ENCODE peak calls at places on chromosomes 4 and X, in four cellular contexts. Y is HepG2, K is H1, M is GM12878. H is an unnamed sample.

GRCh38 chr4:37540486-37540885 is 145.7 kb downstream of the RELL1 start:
- DNase-seq in Y (no peak), K (no peak), M (no peak), H (peak)

GRCh38 chr4:2797188-2797544 is 4.3 kb downstream of the SH3BP2 start:
- DNase-seq in Y (no peak), K (no peak), M (no peak), H (no peak)

GRCh38 chr4:149161247-149161646 is 654.4 kb downstream of the IQCM start:
- DNase-seq in Y (no peak), K (no peak), M (no peak), H (no peak)

GRCh38 chr4:35503435-35503834 is 740.9 kb downstream of the ARAP2 start:
- DNase-seq in Y (no peak), K (no peak), M (no peak), H (no peak)

GRCh38 chr4:53555111-53555510 is 36.2 kb downstream of the LNX1 start:
- DNase-seq in Y (no peak), K (no peak), M (no peak), H (no peak)

GRCh38 chr4:102139932-102140331 is 205.3 kb downstream of the SLC39A8 start:
- DNase-seq in Y (no peak), K (no peak), M (no peak), H (no peak)

GRCh38 chrX:41605144-41605543 is 83.6 kb upstream of the GPR34 start:
- DNase-seq in Y (no peak), K (no peak), M (no peak), H (no peak)

GRCh38 chr4:86223472-86223871 is 136.4 kb downstream of the MAPK10 start:
- DNase-seq in Y (peak), K (peak), M (no peak), H (peak)

GRCh38 chr4:177961709-177962380 is 519.6 kb upstream of the AGA start:
- DNase-seq in Y (no peak), K (no peak), M (no peak), H (no peak)

GRCh38 chr4:69617083-69617694 is 22.3 kb downstream of the UGT2A2 start:
- DNase-seq in Y (peak), K (no peak), M (no peak), H (peak)

GRCh38 chr4:97548186-97548585 is 595.1 kb downstream of the STPG2 start:
- DNase-seq in Y (no peak), K (no peak), M (no peak), H (no peak)

GRCh38 chr4:129218355-129218754 is 122.4 kb downstream of the C4orf33 start:
- DNase-seq in Y (no peak), K (no peak), M (no peak), H (no peak)

GRCh38 chrX:10160221-10160620 is 3.4 kb downstream of the CLCN4 start:
- DNase-seq in Y (no peak), K (no peak), M (no peak), H (no peak)

GRCh38 chrX:10159069-10159468 is 2.3 kb downstream of the CLCN4 start:
- DNase-seq in Y (no peak), K (no peak), M (no peak), H (no peak)

GRCh38 chrX:10157032-10157341 is 212 bp downstream of the CLCN4 start:
- DNase-seq in Y (no peak), K (no peak), M (no peak), H (no peak)

GRCh38 chrX:10157545-10157944 is 770 bp downstream of the CLCN4 start:
- DNase-seq in Y (no peak), K (no peak), M (no peak), H (no peak)

DNA sequence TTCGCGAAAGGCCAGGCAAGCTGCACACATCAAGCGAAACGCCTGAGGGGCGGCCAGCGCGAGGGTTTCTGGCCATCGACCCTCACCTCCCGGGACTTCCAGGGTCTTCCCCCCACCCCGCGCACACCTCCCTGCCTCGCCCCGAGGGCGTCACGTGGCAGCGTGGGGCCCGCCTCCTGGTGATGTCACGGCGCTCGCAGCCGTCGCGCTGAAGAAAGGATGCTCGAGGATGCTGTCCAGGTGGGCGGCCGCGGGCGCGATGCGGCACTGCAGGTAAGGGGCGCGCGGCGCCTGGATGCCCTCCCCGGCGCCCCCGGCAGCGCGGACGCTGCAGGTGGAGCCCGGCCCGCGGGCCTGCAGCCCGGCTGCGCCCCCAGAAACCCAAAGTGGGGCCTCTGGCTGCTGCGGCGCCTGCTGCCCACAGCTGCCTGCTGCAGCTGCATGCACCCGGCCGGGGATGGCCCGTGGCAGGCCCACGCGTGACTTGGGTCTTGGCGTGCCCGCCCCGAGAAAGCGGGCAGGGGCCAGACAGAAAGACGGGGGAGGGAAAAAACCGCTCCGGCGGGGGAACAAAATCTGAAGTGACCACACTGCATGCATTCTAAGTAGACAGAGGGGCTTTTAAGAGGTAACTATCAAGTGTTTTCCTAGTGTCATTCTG is 1.6 kb downstream of the CLCN4 start:
- DNase-seq in Y (no peak), K (no peak), M (no peak), H (no peak)
- H3K4me3 ChIP-seq in Y (no peak), K (peak), M (no peak), H (peak)

GRCh38 chrX:33211356-33212254 is at the start of gene DMD:
- DNase-seq in Y (peak), K (no peak), M (no peak), H (no peak)
- TF ChIP-seq SUZ12 in Y (no peak), K (no peak), M (no peak), H (no peak)

DNA sequence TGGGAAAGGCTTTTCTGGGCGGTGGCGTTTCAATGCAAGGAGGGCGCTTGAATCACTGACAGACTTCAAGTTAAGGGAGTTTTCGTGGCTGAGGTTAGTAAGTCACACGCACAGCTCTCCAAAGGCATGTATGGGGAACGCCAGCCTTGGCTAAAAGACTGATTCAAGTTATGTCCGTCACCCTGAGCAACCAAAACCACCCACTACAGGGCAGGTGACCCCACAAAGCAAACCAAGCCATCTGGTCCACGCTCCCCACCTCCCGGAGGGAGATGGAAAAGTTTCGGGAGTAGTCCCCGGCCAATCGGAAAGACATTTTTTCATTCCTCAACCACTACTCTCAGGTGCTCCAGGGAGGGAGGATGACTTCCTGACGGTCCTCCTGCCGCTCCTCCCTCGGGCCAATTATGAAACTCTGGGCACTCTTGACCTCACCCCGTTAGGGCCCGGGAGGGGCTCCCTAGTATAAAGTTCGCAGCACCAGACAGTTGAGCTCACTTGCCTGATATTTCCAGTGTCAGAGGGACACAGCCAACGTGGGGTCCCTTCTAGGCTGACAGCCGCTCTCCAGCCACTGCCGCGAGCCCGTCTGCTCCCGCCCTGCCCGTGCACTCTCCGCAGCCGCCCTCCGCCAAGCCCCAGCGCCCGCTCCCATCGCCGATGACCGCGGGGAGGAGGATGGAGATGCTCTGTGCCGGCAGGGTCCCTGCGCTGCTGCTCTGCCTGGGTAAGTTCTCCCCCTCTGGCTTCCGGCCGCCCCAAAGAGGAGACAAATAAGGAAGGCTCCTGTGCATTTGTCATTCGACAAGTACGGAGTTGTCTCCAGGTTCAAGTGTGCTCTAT is at the start of gene EREG:
- DNase-seq in Y (no peak), K (peak), M (no peak), H (no peak)
- H3K4me3 ChIP-seq in Y (peak), K (peak), M (no peak), H (peak)

DNA sequence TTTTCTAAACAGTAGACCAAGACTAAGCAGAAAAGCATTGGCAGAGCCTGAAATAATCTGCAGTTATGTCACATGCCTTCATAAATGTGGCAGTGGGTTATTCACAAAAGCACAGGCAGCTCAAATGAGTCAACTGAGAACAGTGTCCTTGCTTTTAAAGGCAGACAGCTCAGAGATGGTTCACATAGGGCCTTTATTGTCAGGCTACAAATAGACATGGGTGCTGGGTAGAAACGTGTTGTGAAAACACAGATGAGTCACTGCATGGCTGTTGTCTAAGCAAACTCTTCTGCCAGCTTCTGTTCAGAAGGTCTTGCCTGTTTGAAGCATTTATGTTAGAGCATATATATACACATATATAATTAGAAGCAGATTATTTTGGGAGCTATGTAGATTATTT is 118.0 kb downstream of the SLC4A4 start:
- DNase-seq in Y (peak), K (no peak), M (no peak), H (no peak)
- TF ChIP-seq SUZ12 in Y (no peak), K (no peak), M (no peak), H (no peak)

GRCh38 chrX:120000490-120001246 is 57.1 kb upstream of the NKAP start:
- DNase-seq in Y (no peak), K (no peak), M (no peak), H (no peak)
- H3K4me3 ChIP-seq in Y (no peak), K (peak), M (no peak), H (no peak)

GRCh38 chrX:12975999-12976558 is 1.2 kb downstream of the TMSB4X start:
- DNase-seq in Y (no peak), K (no peak), M (no peak), H (no peak)
- TF ChIP-seq SUZ12 in Y (no peak), K (no peak), M (no peak), H (no peak)

GRCh38 chrX:93673056-93673868 is at the start of gene NAP1L3:
- DNase-seq in Y (peak), K (peak), M (no peak), H (peak)
- H3K4me3 ChIP-seq in Y (peak), K (peak), M (no peak), H (peak)

DNA sequence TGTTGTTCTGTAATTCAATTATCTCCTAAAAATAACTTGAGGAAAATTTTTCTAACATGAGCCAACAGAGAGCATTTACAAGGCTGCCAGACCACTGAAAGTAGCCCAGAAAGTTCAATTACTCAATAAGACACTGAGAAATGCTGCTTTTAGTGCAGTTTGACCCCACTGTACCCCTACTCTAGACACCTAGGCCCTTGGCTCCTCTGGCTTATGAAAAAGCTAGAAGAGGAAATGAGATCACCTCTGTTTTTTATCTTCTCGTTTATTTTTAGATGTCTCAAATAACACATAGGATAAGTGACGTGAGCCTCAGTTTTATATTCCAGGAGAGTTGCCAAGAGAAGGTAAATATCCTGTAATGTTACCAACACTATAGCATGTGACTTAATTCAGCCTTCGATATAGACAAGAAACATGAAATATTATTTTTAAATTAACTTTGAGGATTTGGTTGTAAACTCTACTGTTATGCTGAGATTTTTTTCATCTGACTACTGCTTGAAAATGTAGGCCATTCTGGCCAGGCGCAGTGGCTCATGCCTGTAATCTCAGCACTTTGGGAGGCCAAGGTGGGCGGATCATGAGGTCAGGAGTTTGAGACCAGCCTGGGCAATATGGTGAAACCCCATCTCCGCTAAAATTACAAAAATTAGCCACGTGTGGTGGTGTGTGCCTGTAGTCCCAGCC is 24.4 kb downstream of the TNIP3 start:
- DNase-seq in Y (no peak), K (no peak), M (peak), H (no peak)
- TF ChIP-seq SUZ12 in Y (no peak), K (no peak), M (no peak), H (no peak)

DNA sequence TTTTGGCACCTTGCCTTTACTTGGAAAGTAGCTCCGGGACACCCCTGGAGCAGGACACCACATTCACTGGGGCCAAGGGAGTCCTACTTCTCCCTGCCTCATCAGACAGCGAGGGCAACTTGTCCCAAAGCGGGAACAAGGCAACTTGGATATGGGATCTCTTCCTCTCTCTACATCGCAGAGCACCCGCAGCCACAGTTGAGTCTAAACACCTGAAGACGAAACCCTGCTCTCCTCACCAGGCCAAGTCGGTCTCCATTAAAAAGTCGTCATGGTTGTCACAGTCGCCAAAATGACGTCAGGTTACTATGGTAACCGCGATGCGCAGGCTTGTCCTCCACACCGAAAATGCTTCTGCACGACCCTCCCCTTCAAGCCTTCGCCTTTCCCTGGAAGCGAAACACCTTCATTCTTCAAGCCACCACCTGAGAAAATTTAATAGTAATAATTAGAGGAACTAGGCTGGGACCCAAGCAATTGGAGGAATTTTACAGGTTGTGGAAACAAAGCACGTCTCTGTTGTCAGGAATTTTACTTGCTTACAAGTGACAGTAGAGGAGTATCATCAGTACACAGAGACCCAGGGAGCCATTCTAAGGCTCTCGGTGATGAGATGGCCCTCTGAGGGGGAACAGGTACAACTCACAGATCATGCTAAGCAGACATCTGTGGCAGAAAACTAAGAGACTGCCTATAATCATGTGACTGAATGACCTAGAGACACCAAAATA is 30.5 kb upstream of the TCEAL4 start:
- DNase-seq in Y (no peak), K (no peak), M (no peak), H (peak)
- H3K4me3 ChIP-seq in Y (no peak), K (peak), M (peak), H (peak)

GRCh38 chrX:50115973-50116372 is 84.8 kb downstream of the AKAP4 start:
- DNase-seq in Y (no peak), K (no peak), M (no peak), H (no peak)

GRCh38 chrX:50111762-50112161 is 89.0 kb downstream of the AKAP4 start:
- DNase-seq in Y (no peak), K (no peak), M (no peak), H (no peak)

GRCh38 chrX:50114113-50114512 is 86.7 kb downstream of the AKAP4 start:
- DNase-seq in Y (peak), K (no peak), M (no peak), H (peak)

DNA sequence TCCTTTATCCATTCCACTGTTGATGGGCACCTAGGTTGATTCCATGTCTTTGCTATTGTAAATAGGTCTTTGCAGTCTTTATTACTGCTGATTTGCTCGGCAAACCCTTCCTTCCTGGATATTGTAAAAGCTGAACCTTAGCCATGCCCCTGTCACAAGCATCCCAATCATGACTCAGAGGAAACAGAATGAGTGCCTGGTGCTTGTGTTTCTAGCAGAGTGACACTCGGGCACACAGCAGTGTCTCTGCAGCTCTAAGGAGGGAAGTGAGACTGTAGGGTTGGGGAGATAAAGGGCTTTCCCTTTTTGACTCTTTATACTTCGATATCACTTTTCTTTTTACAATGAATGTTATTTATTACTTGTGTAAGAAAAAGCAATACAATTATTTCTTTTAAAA is 83.3 kb downstream of the AKAP4 start:
- DNase-seq in Y (no peak), K (no peak), M (no peak), H (no peak)
- TF ChIP-seq SUZ12 in Y (no peak), K (no peak), M (no peak), H (no peak)